ENCODE peak calls at places on chromosomes 6 and 20, in six cellular contexts. J, N, G, Y, K and F are unnamed samples.

GRCh38 chr6:10407018-10407673 is 7.7 kb downstream of the TFAP2A start:
- DNase-seq in G (no peak), K (no peak), J (no peak), Y (no peak), N (no peak), F (no peak)

GRCh38 chr6:101806241-101806640 is 412.7 kb downstream of the GRIK2 start:
- DNase-seq in G (no peak), J (no peak), K (no peak), Y (no peak), N (no peak), F (no peak)

GRCh38 chr6:167453082-167453446 is 128.2 kb downstream of the TTLL2 start:
- DNase-seq in J (no peak), Y (no peak), G (no peak), N (no peak), K (no peak), F (no peak)

GRCh38 chr20:18984238-18985200 is 170.9 kb downstream of the SCP2D1 start:
- DNase-seq in G (no peak), K (no peak), N (peak), J (no peak), Y (no peak), F (no peak)

GRCh38 chr6:71199796-71200195 is 88.8 kb upstream of the OGFRL1 start:
- DNase-seq in K (no peak), G (no peak), J (no peak), Y (no peak), N (no peak), F (no peak)

GRCh38 chr6:13395272-13396237 is 67.2 kb upstream of the TBC1D7 start:
- DNase-seq in N (peak), J (peak), G (no peak), Y (peak), K (no peak), F (peak)

GRCh38 chr6:112282217-112282616 is 27.9 kb upstream of the LAMA4 start:
- DNase-seq in N (peak), G (no peak), J (peak), K (no peak), Y (no peak), F (peak)

GRCh38 chr6:41547799-41548097 is 1.6 kb downstream of the FOXP4 start:
- DNase-seq in N (no peak), G (no peak), J (no peak), K (no peak), Y (peak), F (no peak)

GRCh38 chr20:22387452-22387851 is 196.9 kb downstream of the FOXA2 start:
- DNase-seq in J (no peak), G (no peak), N (no peak), Y (no peak), K (no peak), F (no peak)

GRCh38 chr6:125966569-125966968 is 10.0 kb downstream of the HINT3 start:
- DNase-seq in J (no peak), G (no peak), K (no peak), Y (no peak), N (no peak), F (no peak)

GRCh38 chr20:58544891-58545290 is 29.7 kb upstream of the APCDD1L start:
- DNase-seq in Y (no peak), J (no peak), K (no peak), G (peak), N (no peak), F (no peak)

GRCh38 chr20:63151554-63152321 is 64.2 kb downstream of the YTHDF1 start:
- DNase-seq in J (no peak), K (no peak), G (no peak), N (no peak), Y (peak), F (no peak)

GRCh38 chr6:18148304-18149025 is 6.4 kb downstream of the TPMT start:
- DNase-seq in N (peak), Y (no peak), J (peak), K (no peak), G (no peak), F (peak)

GRCh38 chr20:1124416-1124815 is 6.0 kb downstream of the PSMF1 start:
- DNase-seq in J (no peak), N (no peak), Y (no peak), G (no peak), K (no peak), F (no peak)

GRCh38 chr6:12331951-12332749 is 42.0 kb downstream of the EDN1 start:
- DNase-seq in K (no peak), Y (no peak), N (no peak), G (no peak), J (peak), F (no peak)

GRCh38 chr20:51423810-51424209 is 118.7 kb downstream of the NFATC2 start:
- DNase-seq in N (no peak), K (no peak), Y (no peak), J (no peak), G (no peak), F (no peak)

GRCh38 chr20:366042-366718 is 14.4 kb upstream of the TRIB3 start:
- DNase-seq in J (no peak), Y (no peak), K (no peak), N (no peak), G (no peak), F (no peak)

GRCh38 chr6:121837545-121838229 is 402.2 kb downstream of the GJA1 start:
- DNase-seq in G (no peak), K (no peak), J (no peak), N (no peak), Y (no peak), F (no peak)

GRCh38 chr6:145372671-145373123 is 362.6 kb downstream of the EPM2A start:
- DNase-seq in K (no peak), Y (no peak), G (no peak), N (no peak), J (no peak), F (no peak)

GRCh38 chr6:119962505-119962904 is 612.9 kb upstream of the MAN1A1 start:
- DNase-seq in N (no peak), G (no peak), K (no peak), J (no peak), Y (no peak), F (no peak)

GRCh38 chr6:169654590-169655391 is 47.0 kb downstream of the WDR27 start:
- DNase-seq in N (peak), K (no peak), Y (no peak), G (peak), J (peak), F (peak)

GRCh38 chr20:59438201-59438600 is 137.8 kb downstream of the EDN3 start:
- DNase-seq in K (no peak), Y (no peak), J (no peak), N (no peak), G (no peak), F (no peak)

GRCh38 chr20:49579195-49579594 is 11.3 kb upstream of the PTGIS start:
- DNase-seq in G (no peak), Y (no peak), N (no peak), J (no peak), K (no peak), F (no peak)

GRCh38 chr6:154408906-154409500 is 52.4 kb upstream of the IPCEF1 start:
- DNase-seq in J (peak), Y (no peak), N (no peak), G (peak), K (no peak), F (no peak)

GRCh38 chr6:85641916-85642773 is 541 bp downstream of the SYNCRIP start:
- DNase-seq in Y (peak), J (peak), G (peak), N (peak), K (peak), F (no peak)

DNA sequence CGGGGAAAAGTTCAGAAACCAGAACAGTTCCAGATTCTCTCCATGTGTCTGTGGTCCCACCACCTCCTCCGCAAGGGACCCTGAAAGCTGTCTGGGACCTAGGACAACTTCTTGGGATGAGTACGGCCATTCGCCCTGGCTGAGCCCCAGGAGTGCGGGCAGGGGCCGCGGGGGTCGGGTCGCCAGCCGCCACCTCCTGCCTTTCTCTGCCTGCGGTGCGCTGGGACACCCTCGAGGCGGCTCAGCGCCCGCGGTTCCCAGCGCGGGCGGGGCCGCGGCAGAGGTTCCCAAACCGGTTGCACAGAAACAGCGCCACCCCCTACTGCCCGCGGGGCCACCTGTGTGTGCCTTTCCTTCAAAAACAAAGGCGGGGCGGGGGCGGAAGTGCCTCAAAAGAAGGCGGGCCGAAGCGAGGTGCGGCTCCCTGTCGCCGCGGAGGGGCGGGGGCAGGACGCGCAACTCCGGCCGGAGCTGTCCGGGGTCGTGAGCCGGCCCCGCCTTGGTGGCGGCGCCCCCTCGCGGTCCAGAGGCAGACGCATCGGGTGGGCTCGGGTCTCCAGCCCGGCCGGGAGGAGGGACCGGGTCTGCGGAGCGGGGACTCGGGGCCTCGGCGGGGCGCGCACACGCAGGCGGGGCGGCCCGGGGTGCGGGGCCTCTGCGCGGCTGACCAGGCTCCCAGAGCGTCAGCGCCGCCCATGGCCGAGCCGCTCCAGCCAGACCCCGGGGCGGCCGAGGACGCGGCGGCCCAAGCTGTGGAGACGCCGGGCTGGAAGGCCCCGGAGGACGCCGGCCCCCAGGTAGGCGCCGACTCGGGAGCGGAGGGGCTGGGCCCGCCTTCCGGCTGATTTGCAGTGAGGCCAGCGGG is at the start of gene HEBP2:
- DNase-seq in J (peak), Y (peak), G (peak), N (peak), K (peak), F (peak)
- TF ChIP-seq POLR2A in J (peak), Y (peak), G (no peak), N (peak), K (peak), F (peak)

DNA sequence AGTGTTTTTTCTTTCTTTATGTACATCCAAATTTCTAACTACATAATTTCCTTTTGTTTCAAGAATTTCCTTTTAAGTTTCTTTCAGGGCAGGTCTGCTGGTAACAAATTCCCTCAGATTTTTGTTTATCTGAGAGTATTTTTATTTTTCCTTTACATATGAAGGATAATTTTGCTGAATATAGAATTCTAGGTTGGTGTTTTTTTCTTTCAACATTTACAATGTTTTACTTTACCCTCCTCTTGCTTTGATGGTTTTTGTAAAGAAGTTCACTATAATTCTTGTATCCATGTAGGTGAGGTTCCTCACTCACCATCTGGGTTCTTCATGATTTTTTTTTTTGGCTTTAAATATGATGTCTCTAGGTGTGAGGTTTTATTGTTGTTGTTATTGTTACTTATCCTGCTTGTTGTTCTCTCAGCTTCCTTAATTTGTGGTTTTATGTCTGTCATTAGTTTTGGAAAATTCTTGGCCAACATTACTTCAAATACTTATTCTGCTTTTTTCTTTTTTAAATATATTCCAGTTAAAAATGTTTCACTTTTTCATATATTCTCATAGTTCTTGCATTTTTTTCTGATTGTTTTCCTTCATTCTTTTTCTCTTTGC is 580.1 kb upstream of the CITED2 start:
- DNase-seq in K (no peak), J (no peak), N (no peak), Y (no peak), G (no peak), F (no peak)
- TF ChIP-seq POLR2A in K (no peak), J (no peak), N (no peak), Y (no peak), G (no peak), F (no peak)

GRCh38 chr20:45814314-45814713 is 1.9 kb downstream of the UBE2C start:
- DNase-seq in G (no peak), Y (no peak), N (no peak), K (no peak), J (no peak), F (no peak)

GRCh38 chr20:45813489-45813888 is 1.0 kb downstream of the UBE2C start:
- DNase-seq in Y (no peak), N (no peak), K (no peak), G (no peak), J (no peak), F (no peak)

GRCh38 chr20:45813006-45813340 is 529 bp downstream of the UBE2C start:
- DNase-seq in Y (no peak), J (no peak), G (no peak), K (no peak), N (no peak), F (no peak)

GRCh38 chr20:45810191-45810590 is 2.3 kb upstream of the UBE2C start:
- DNase-seq in J (no peak), K (no peak), N (no peak), G (no peak), Y (no peak), F (no peak)

DNA sequence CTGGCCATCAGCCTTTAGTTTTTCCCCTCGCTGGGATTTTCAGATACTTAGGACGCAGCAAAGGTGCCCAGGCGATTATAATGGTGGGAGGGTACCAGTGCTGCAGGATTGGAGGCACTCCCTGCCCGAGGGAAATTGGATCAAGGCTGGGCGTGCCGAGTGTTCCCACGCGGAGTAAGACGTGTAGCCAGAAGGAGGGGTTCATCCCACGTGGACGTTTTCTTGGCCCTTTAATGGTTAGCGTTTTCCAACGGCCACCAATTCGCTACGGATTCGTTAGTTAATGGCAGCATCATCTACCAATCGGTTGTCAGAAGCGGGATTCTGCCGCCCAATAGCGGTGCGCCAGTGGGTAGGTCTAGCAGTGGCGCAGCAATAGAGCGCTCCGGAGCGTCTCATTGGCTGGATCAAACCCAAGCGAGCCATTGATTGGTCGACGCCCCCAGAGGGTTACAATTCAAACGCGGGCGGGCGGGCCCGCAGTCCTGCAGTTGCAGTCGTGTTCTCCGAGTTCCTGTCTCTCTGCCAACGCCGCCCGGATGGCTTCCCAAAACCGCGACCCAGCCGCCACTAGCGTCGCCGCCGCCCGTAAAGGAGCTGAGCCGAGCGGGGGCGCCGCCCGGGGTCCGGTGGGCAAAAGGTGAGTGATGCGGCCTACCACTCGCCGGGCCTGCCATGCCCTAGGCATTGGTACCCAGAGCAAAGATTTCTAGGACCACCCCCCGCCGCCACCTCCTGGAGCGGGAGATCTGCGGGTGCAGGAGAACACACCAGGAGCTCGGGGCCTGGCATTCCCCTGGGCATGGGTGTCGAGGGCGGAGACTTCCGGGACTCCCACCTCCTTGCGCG is at the start of gene UBE2C:
- DNase-seq in N (peak), Y (peak), G (peak), J (peak), K (peak), F (peak)
- TF ChIP-seq POLR2A in N (no peak), Y (no peak), G (no peak), J (peak), K (no peak), F (peak)

DNA sequence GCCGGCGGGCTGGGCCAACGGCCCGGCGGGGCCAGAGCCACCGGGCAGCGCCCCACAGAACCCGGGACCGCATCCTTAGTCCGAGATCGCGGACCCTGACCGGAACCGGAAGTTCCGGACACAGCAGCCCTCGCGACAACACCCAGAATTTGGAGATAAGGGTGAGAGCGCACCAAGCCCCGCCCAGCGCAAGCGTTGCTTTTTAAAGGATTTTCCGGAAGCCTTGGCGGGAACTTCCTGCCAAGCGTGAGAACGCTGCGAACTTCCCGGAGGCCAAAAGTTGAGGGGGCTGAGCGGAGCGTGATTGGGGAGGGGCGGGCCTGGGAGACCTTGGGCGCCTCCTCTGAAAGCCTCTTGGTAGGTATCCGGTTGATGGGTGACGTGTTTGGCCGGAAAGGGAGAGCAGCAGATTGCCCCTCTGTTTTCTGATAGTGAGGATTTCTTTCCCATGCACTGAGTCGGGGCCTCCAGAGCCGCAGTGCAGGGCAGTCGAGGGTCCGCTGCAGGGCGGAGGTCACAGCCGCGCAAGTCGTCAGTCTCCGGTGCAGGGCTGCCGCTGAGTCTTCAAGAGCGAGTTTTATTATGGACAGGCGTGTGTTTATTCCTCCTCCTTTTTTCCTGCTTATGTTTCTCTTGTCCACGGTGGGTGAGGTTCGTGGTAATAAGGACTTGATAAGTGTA is at the start of gene MTRF1L:
- DNase-seq in Y (peak), K (peak), N (peak), G (peak), J (peak), F (peak)
- TF ChIP-seq POLR2A in Y (peak), K (peak), N (peak), G (no peak), J (peak), F (peak)